ENCODE peak calls at places on chromosomes 12 and 14, in four cellular contexts. P is NCI-H2107; N is stimulated activated CD8-positive, alpha-beta memory T cell treated with anti-CD3 and anti-CD28 coated beads, Interleukin-4, amount 100 ng/mL, for 24 hours; M is tibial artery. C is an unnamed sample.

GRCh38 chr14:36939265-36939664 is 233.1 kb downstream of the SLC25A21 start:
- DNase-seq in P (no peak), N (no peak), M (no peak), C (no peak)

GRCh38 chr14:59254911-59255545 is 66.6 kb downstream of the DAAM1 start:
- DNase-seq in M (peak; percentile 75), N (no peak), P (no peak), C (peak; percentile 59)

GRCh38 chr12:112656141-112656540 is 135.4 kb upstream of the RPH3A start:
- DNase-seq in P (no peak), M (no peak), N (no peak), C (no peak)

GRCh38 chr12:106254724-106255123 is 6.9 kb upstream of the CKAP4 start:
- DNase-seq in M (no peak), P (no peak), N (no peak), C (no peak)

GRCh38 chr14:96792581-96792980 is 4.6 kb upstream of the VRK1 start:
- DNase-seq in M (no peak), P (no peak), N (no peak), C (no peak)

GRCh38 chr14:72389200-72389599 is 457.0 kb downstream of the RGS6 start:
- DNase-seq in P (no peak), N (no peak), M (no peak), C (no peak)

GRCh38 chr14:50985816-50986396 is 41.6 kb upstream of the PYGL start:
- DNase-seq in M (no peak), N (no peak), P (no peak), C (no peak)

GRCh38 chr12:114163766-114164165 is 197.6 kb upstream of the RBM19 start:
- DNase-seq in P (no peak), N (no peak), M (no peak), C (peak; percentile 56)

GRCh38 chr14:77099425-77100167 is 1.5 kb downstream of the CIPC start:
- DNase-seq in M (no peak), P (no peak), N (no peak), C (peak; percentile 81)

GRCh38 chr14:91018465-91018864 is 42.0 kb downstream of the RPS6KA5 start:
- DNase-seq in N (no peak), M (no peak), P (no peak), C (no peak)

GRCh38 chr12:52789637-52790426 is 6.1 kb downstream of the KRT3 start:
- DNase-seq in N (no peak), P (no peak), M (no peak), C (no peak)

GRCh38 chr12:94872671-94873367 is 130.7 kb downstream of the NDUFA12 start:
- DNase-seq in M (no peak), P (no peak), N (no peak), C (peak; percentile 26)

GRCh38 chr12:122354958-122355641 is 67.4 kb downstream of the CLIP1 start:
- DNase-seq in M (no peak), P (no peak), N (no peak), C (no peak)

GRCh38 chr14:101980700-101981099 is 16.3 kb downstream of the DYNC1H1 start:
- DNase-seq in M (peak; percentile 89), N (no peak), P (no peak), C (peak; percentile 100)

GRCh38 chr14:97107070-97107469 is 309.9 kb downstream of the VRK1 start:
- DNase-seq in M (no peak), P (no peak), N (no peak), C (no peak)

GRCh38 chr12:116426391-116427136 is 132.6 kb upstream of the MAP1LC3B2 start:
- DNase-seq in N (no peak), M (peak; percentile 88), P (no peak), C (peak; percentile 91)

GRCh38 chr14:71266994-71267636 is 359.9 kb downstream of the PCNX1 start:
- DNase-seq in N (no peak), P (no peak), M (no peak), C (peak; percentile 97)